ENCODE peak calls at places on chromosomes 16 and 17, in nine cellular contexts. H is MM.1S, Y is PC-3, F is fibroblast of pulmonary artery, Z is HFFc6, K is epithelial cell of esophagus, M is uterus, P is lower leg skin, D is tibial artery. E is an unnamed sample.

GRCh38 chr16:54123766-54124165 is 162.8 kb downstream of the IRX3 start:
- DNase-seq in H (no peak), Y (no peak), F (no peak), Z (no peak), K (no peak), M (no peak), P (no peak), D (no peak), E (no peak)

GRCh38 chr17:37701424-37702020 is 43.3 kb downstream of the HNF1B start:
- DNase-seq in H (peak; percentile 44), Y (peak; percentile 38), F (peak; percentile 17), Z (no peak), K (peak; percentile 34), M (no peak), P (no peak), D (no peak), E (peak; percentile 93)

GRCh38 chr16:4521971-4522623 is 16.5 kb downstream of the CDIP1 start:
- DNase-seq in H (no peak), Y (no peak), F (peak; percentile 17), Z (no peak), K (no peak), M (no peak), P (no peak), D (peak; percentile 74), E (no peak)

GRCh38 chr17:63998050-63998720 is at the start of gene PRR29:
- DNase-seq in H (peak; percentile 49), Y (peak; percentile 72), F (peak; percentile 58), Z (peak; percentile 13), K (peak; percentile 42), M (peak; percentile 33), P (no peak), D (peak; percentile 63), E (peak; percentile 70)

GRCh38 chr17:6366144-6366755 is 68.7 kb downstream of the AIPL1 start:
- DNase-seq in H (no peak), Y (peak; percentile 75), F (no peak), Z (peak; percentile 65), K (peak; percentile 48), M (no peak), P (no peak), D (no peak), E (no peak)

GRCh38 chr17:51064061-51064735 is 56.5 kb downstream of the SPAG9 start:
- DNase-seq in H (no peak), Y (peak; percentile 73), F (no peak), Z (no peak), K (peak; percentile 63), M (no peak), P (no peak), D (no peak), E (no peak)

GRCh38 chr16:15782573-15783365 is 74.1 kb downstream of the MYH11 start:
- DNase-seq in H (no peak), Y (no peak), F (no peak), Z (no peak), K (no peak), M (no peak), P (no peak), D (no peak), E (no peak)

GRCh38 chr17:9828296-9829059 is 2.8 kb downstream of the GLP2R start:
- DNase-seq in H (no peak), Y (no peak), F (no peak), Z (no peak), K (no peak), M (no peak), P (no peak), D (no peak), E (peak; percentile 40)

GRCh38 chr17:38579934-38580333 is 25.8 kb downstream of the SRCIN1 start:
- DNase-seq in H (peak; percentile 26), Y (peak; percentile 37), F (peak; percentile 42), Z (no peak), K (peak; percentile 61), M (peak; percentile 24), P (no peak), D (no peak), E (peak; percentile 94)

GRCh38 chr16:13316008-13316407 is 414.6 kb downstream of the SHISA9 start:
- DNase-seq in H (no peak), Y (no peak), F (no peak), Z (no peak), K (peak; percentile 13), M (no peak), P (no peak), D (no peak), E (no peak)

GRCh38 chr17:75637143-75637538 is 3.9 kb downstream of the SMIM5 start:
- DNase-seq in H (no peak), Y (no peak), F (no peak), Z (no peak), K (no peak), M (no peak), P (no peak), D (peak; percentile 62), E (no peak)

GRCh38 chr16:9597967-9598730 is 506.7 kb downstream of the HAPSTR1 start:
- DNase-seq in H (no peak), Y (no peak), F (no peak), Z (no peak), K (no peak), M (no peak), P (no peak), D (no peak), E (no peak)

GRCh38 chr17:41494524-41494923 is 4.8 kb upstream of the KRT36 start:
- DNase-seq in H (no peak), Y (peak; percentile 51), F (peak; percentile 16), Z (peak; percentile 27), K (peak; percentile 67), M (no peak), P (no peak), D (no peak), E (no peak)

GRCh38 chr17:72580321-72581127 is 459.7 kb downstream of the SOX9 start:
- DNase-seq in H (no peak), Y (peak; percentile 94), F (no peak), Z (no peak), K (peak; percentile 88), M (no peak), P (no peak), D (no peak), E (no peak)

GRCh38 chr17:72411124-72411563 is 290.3 kb downstream of the SOX9 start:
- DNase-seq in H (no peak), Y (peak; percentile 95), F (no peak), Z (no peak), K (peak; percentile 94), M (no peak), P (no peak), D (no peak), E (peak; percentile 75)

GRCh38 chr17:79836952-79837887 is 2.0 kb downstream of the CBX4 start:
- DNase-seq in H (peak; percentile 59), Y (peak; percentile 93), F (peak; percentile 86), Z (no peak), K (peak; percentile 94), M (no peak), P (peak; percentile 60), D (peak; percentile 83), E (peak; percentile 89)

GRCh38 chr16:78443780-78444422 is 344.4 kb downstream of the WWOX start:
- DNase-seq in H (no peak), Y (no peak), F (no peak), Z (no peak), K (no peak), M (no peak), P (no peak), D (no peak), E (no peak)

DNA sequence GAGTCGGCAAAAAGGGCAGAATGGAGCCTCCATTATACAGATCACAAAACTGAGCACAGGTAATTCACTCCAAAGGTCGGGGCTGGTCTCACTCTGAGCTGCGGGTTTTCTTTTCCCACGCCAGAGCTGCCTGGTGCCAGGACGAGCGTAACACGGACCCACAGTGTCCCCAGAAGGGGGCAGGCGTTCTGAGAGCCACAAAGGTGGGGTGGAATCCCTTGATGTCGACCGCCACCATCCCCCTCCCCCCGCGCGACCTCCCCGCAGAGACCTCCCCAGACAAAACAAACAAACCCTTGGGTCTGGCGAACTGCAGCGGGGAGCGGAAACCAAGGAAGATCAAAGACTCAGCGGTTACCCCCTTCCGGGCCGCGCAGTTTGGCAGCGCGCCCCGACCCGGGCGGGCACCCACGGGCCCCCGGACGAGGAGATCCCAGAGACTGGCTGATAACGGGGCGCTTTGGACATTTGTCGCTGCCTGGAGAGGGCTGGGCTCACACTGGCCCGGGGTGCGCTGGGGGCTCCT is 793 bp upstream of the NKD1 start:
- DNase-seq in H (peak; percentile 69), Y (peak; percentile 4), F (no peak), Z (no peak), K (peak; percentile 9), M (peak; percentile 45), P (no peak), D (peak; percentile 80), E (peak; percentile 58)
- TF ChIP-seq CTCF in H (peak; percentile 49), Y (peak; percentile 16), F (no peak), Z (no peak), K (peak; percentile 11), M (peak; percentile 4), P (no peak), D (no peak), E (peak; percentile 17)

GRCh38 chr17:28725166-28725659 is 820 bp downstream of the TLCD1 start:
- DNase-seq in H (peak; percentile 54), Y (peak; percentile 30), F (peak; percentile 48), Z (peak; percentile 70), K (peak; percentile 61), M (no peak), P (no peak), D (no peak), E (no peak)
- TF ChIP-seq CTCF in H (no peak), Y (no peak), F (no peak), Z (peak; percentile 50), K (peak; percentile 17), M (no peak), P (no peak), D (no peak), E (peak; percentile 13)

GRCh38 chr16:70158261-70158939 is 15.2 kb upstream of the CLEC18C start:
- DNase-seq in H (no peak), Y (peak; percentile 12), F (no peak), Z (no peak), K (no peak), M (no peak), P (peak; percentile 13), D (no peak), E (no peak)
- TF ChIP-seq CTCF in H (no peak), Y (no peak), F (no peak), Z (peak; percentile 18), K (no peak), M (no peak), P (no peak), D (no peak), E (no peak)

GRCh38 chr17:44008205-44008909 is 3.9 kb downstream of the NAGS start:
- DNase-seq in H (no peak), Y (no peak), F (no peak), Z (no peak), K (no peak), M (no peak), P (no peak), D (no peak), E (no peak)

GRCh38 chr17:44005865-44006580 is 1.6 kb downstream of the NAGS start:
- DNase-seq in H (peak; percentile 25), Y (peak; percentile 82), F (no peak), Z (no peak), K (peak; percentile 72), M (no peak), P (no peak), D (peak; percentile 68), E (peak; percentile 76)

GRCh38 chr17:44006581-44007345 is 2.3 kb downstream of the NAGS start:
- DNase-seq in H (peak; percentile 93), Y (peak; percentile 100), F (peak; percentile 97), Z (peak; percentile 93), K (peak; percentile 98), M (peak; percentile 99), P (peak; percentile 99), D (peak; percentile 96), E (peak; percentile 99)

GRCh38 chr17:44005527-44005864 is 1.1 kb downstream of the NAGS start:
- DNase-seq in H (no peak), Y (no peak), F (no peak), Z (no peak), K (no peak), M (no peak), P (no peak), D (no peak), E (no peak)

GRCh38 chr17:44007346-44008204 is 3.2 kb downstream of the NAGS start:
- DNase-seq in H (peak; percentile 23), Y (peak; percentile 26), F (no peak), Z (no peak), K (no peak), M (no peak), P (no peak), D (no peak), E (no peak)
- TF ChIP-seq CTCF in H (no peak), Y (no peak), F (no peak), Z (peak; percentile 38), K (no peak), M (no peak), P (no peak), D (no peak), E (peak; percentile 2)

E was measured in Calu3.